ENCODE peak calls at places on chromosomes 2 and 18, in ten cellular contexts. P, X, R, E, D, A, N, U, Y and T are unnamed samples.
A peak's percentile ranks its signal among the peaks of the same experiment; 100 is the strongest.

GRCh38 chr2:9565436-9566153 is 10.0 kb upstream of the ADAM17 start:
- DNase-seq in P (no peak), E (peak; percentile 95), Y (peak; percentile 80), D (peak; percentile 98), X (no peak), R (peak; percentile 94), N (peak; percentile 77), U (no peak), A (no peak), T (peak; percentile 60)

GRCh38 chr2:223026357-223027110 is 25.5 kb upstream of the KCNE4 start:
- DNase-seq in P (no peak), A (no peak), R (peak; percentile 29), X (no peak), Y (no peak), U (no peak), D (peak; percentile 57), E (peak; percentile 46), N (no peak), T (no peak)

GRCh38 chr2:181393472-181393871 is 63.7 kb upstream of the ITGA4 start:
- DNase-seq in A (no peak), R (peak; percentile 44), E (peak; percentile 78), U (peak; percentile 27), X (no peak), D (peak; percentile 82), N (no peak), Y (peak; percentile 1), P (peak; percentile 18), T (peak; percentile 64)

GRCh38 chr2:105248316-105249070 is 7.0 kb downstream of the GPR45 start:
- DNase-seq in D (peak; percentile 13), R (no peak), U (no peak), A (no peak), X (no peak), P (no peak), E (no peak), Y (no peak), N (no peak), T (no peak)

GRCh38 chr2:15385184-15385583 is 175.9 kb downstream of the NBAS start:
- DNase-seq in U (no peak), A (no peak), E (no peak), P (no peak), Y (no peak), D (no peak), R (no peak), X (no peak), N (no peak), T (no peak)

GRCh38 chr2:19675856-19676460 is 225.8 kb downstream of the TTC32 start:
- DNase-seq in Y (no peak), A (no peak), U (no peak), E (peak; percentile 50), P (no peak), N (no peak), R (peak; percentile 39), X (no peak), D (peak; percentile 95), T (peak; percentile 26)

GRCh38 chr2:96683972-96684820 is 41.6 kb downstream of the FER1L5 start:
- DNase-seq in N (peak; percentile 34), Y (no peak), E (no peak), X (no peak), P (peak; percentile 84), D (no peak), A (no peak), U (no peak), R (no peak), T (no peak)

GRCh38 chr2:239822146-239822945 is 202.8 kb downstream of the NDUFA10 start:
- DNase-seq in U (no peak), R (no peak), D (no peak), Y (no peak), P (no peak), N (no peak), A (no peak), X (peak; percentile 4), E (no peak), T (no peak)

GRCh38 chr2:7030810-7031209 is 113.6 kb downstream of the RNF144A start:
- DNase-seq in R (no peak), P (no peak), E (no peak), A (no peak), U (no peak), Y (no peak), N (no peak), D (no peak), X (no peak), T (no peak)

GRCh38 chr2:74704216-74704615 is 50.2 kb downstream of the SEMA4F start:
- DNase-seq in U (no peak), R (no peak), E (no peak), A (no peak), D (no peak), Y (no peak), P (no peak), X (no peak), N (no peak), T (no peak)

GRCh38 chr18:3493501-3494244 is 43.7 kb downstream of the TGIF1 start:
- DNase-seq in R (no peak), N (no peak), E (no peak), Y (no peak), P (no peak), U (no peak), D (no peak), X (no peak), A (peak; percentile 30), T (no peak)

GRCh38 chr2:177772529-177772928 is 300.0 kb downstream of the PDE11A start:
- DNase-seq in P (peak; percentile 49), Y (peak; percentile 39), E (peak; percentile 27), D (peak; percentile 54), X (no peak), U (peak; percentile 57), A (peak; percentile 39), N (peak; percentile 41), R (peak; percentile 76), T (no peak)

GRCh38 chr18:31197676-31198075 is 35.0 kb upstream of the DSC1 start:
- DNase-seq in P (no peak), A (no peak), X (no peak), D (no peak), N (peak; percentile 50), U (peak; percentile 21), R (peak; percentile 34), Y (peak; percentile 23), E (peak; percentile 40), T (no peak)
- H3K4me2 ChIP-seq in P (no peak overlapping the region), A (no peak overlapping the region), X (no peak overlapping the region), D (no peak overlapping the region), N (no peak overlapping the region), U (no peak overlapping the region), R (peak overlapping the region; percentile 39), Y (peak overlapping the region; percentile 40), E (no peak overlapping the region), T (peak overlapping the region; percentile 5)

DNA sequence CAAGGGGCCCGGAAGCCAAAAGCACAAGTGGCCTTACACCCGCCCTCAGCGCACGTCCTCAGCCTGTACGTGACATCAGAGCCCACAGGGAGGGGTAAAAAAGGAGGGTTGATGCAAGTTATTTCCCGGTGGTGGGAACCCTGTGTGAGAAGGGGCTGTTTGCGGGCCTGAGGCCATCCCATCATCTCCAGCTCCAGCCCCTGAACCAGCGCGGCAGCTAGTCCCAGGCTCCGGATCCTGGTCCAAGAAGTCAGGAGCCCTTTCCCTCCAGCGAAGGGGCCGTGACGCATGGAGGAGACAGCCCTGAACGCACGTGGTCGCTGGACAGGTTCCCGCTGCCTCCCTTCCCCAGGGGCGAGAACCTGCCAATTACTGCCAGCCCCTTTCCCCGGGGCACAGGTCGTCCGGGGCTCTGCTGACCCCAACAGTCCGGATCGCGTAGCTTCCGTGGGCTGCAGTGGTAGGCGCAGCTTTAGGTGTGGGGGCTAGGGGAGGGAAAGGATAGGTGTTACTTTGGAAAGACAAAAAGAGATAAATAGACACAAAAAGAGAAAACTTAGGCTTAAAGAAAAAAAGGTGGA is 1.3 kb upstream of the LRP2 start:
- DNase-seq in U (peak; percentile 67), X (no peak), P (no peak), D (peak; percentile 28), E (no peak), Y (no peak), A (peak; percentile 76), R (no peak), N (peak; percentile 62), T (no peak)
- TF ChIP-seq EZH2 in U (no peak), X (no peak), P (no peak), D (no peak), E (peak; percentile 13), Y (no peak), A (no peak), R (peak; percentile 64), N (no peak), T (no peak)

GRCh38 chr18:12928149-12928548 is 19.7 kb upstream of the SEH1L start:
- DNase-seq in P (no peak), X (no peak), U (no peak), Y (no peak), D (no peak), N (no peak), R (no peak), A (no peak), E (no peak), T (no peak)
- H3K4me3 ChIP-seq in P (no peak overlapping the region), X (no peak overlapping the region), U (no peak overlapping the region), Y (no peak overlapping the region), D (no peak overlapping the region), N (no peak overlapping the region), R (no peak overlapping the region), A (no peak overlapping the region), E (no peak overlapping the region), T (no peak overlapping the region)

GRCh38 chr2:86015006-86015405 is 90.7 kb downstream of the POLR1A start:
- DNase-seq in E (no peak), A (no peak), X (no peak), Y (no peak), P (no peak), N (no peak), D (no peak), R (no peak), U (no peak), T (no peak)

GRCh38 chr2:86014493-86014892 is 91.2 kb downstream of the POLR1A start:
- DNase-seq in A (no peak), U (no peak), D (no peak), Y (no peak), E (no peak), P (no peak), X (no peak), N (no peak), R (no peak), T (no peak)

GRCh38 chr2:86015699-86016098 is 90.0 kb downstream of the POLR1A start:
- DNase-seq in X (no peak), A (no peak), P (no peak), U (no peak), E (no peak), R (no peak), Y (no peak), D (no peak), N (no peak), T (no peak)

GRCh38 chr2:86017901-86018896 is 87.5 kb downstream of the POLR1A start:
- DNase-seq in X (no peak), N (no peak), P (no peak), A (no peak), D (no peak), Y (no peak), R (peak; percentile 57), E (peak; percentile 47), U (no peak), T (peak; percentile 66)

GRCh38 chr2:86016581-86016980 is 89.1 kb downstream of the POLR1A start:
- DNase-seq in A (no peak), D (no peak), E (no peak), Y (no peak), U (no peak), R (no peak), P (no peak), X (no peak), N (no peak), T (no peak)
- H3K4me2 ChIP-seq in A (no peak overlapping the region), D (no peak overlapping the region), E (no peak overlapping the region), Y (no peak overlapping the region), U (no peak overlapping the region), R (no peak overlapping the region), P (no peak overlapping the region), X (peak overlapping the region; percentile 81), N (no peak overlapping the region), T (no peak overlapping the region)

GRCh38 chr2:172080641-172081230 is 4.6 kb upstream of the DLX1 start:
- DNase-seq in Y (no peak), A (peak; percentile 37), X (no peak), R (no peak), N (no peak), U (no peak), D (no peak), E (no peak), P (no peak), T (no peak)
- TF ChIP-seq EZH2 in Y (no peak), A (peak; percentile 42), X (no peak), R (no peak), N (peak; percentile 61), U (no peak), D (no peak), E (no peak), P (no peak), T (no peak)